ENCODE peak calls at places on chromosome 11, in five cellular contexts. I, H, F, Z and J are unnamed samples.

GRCh38 chr11:19307498-19307897 is 66.8 kb upstream of the E2F8 start:
- DNase-seq in I (no peak), F (no peak), Z (no peak), H (no peak), J (no peak)

GRCh38 chr11:8356731-8357504 is 93.2 kb upstream of the LMO1 start:
- DNase-seq in Z (no peak), I (no peak), H (no peak), F (no peak), J (no peak)

GRCh38 chr11:78708388-78708787 is 133.7 kb upstream of the NARS2 start:
- DNase-seq in Z (no peak), F (no peak), I (no peak), H (no peak), J (no peak)

GRCh38 chr11:131664811-131665210 is 294.4 kb downstream of the NTM start:
- DNase-seq in H (no peak), F (no peak), I (no peak), Z (no peak), J (no peak)

GRCh38 chr11:24754406-24754805 is 257.6 kb downstream of the LUZP2 start:
- DNase-seq in I (no peak), F (no peak), H (no peak), Z (no peak), J (no peak)

GRCh38 chr11:2574553-2575535 is 125.0 kb downstream of the KCNQ1OT1 start:
- DNase-seq in H (no peak), F (peak; percentile 9), I (no peak), Z (no peak), J (no peak)

GRCh38 chr11:61567286-61568061 is 13.4 kb downstream of the SYT7 start:
- DNase-seq in H (peak; percentile 95), Z (peak; percentile 77), I (peak; percentile 92), F (peak; percentile 90), J (no peak)

GRCh38 chr11:69319255-69320106 is 25.5 kb downstream of the MYEOV start:
- DNase-seq in H (no peak), F (no peak), Z (no peak), I (no peak), J (no peak)

GRCh38 chr11:44766112-44766971 is 39.6 kb downstream of the TSPAN18 start:
- DNase-seq in I (no peak), Z (no peak), F (no peak), H (no peak), J (no peak)

GRCh38 chr11:134071766-134072403 is 3.0 kb downstream of the JAM3 start:
- DNase-seq in Z (no peak), F (no peak), H (no peak), I (no peak), J (no peak)

GRCh38 chr11:73396251-73396930 is 20.2 kb downstream of the RELT start:
- DNase-seq in F (no peak), H (no peak), I (no peak), Z (no peak), J (no peak)

GRCh38 chr11:35525501-35526175 is at the start of gene PAMR1:
- DNase-seq in F (peak; percentile 72), Z (no peak), I (no peak), H (no peak), J (no peak)

GRCh38 chr11:8168485-8169257 is at the start of gene RIC3:
- DNase-seq in F (peak; percentile 61), I (no peak), H (no peak), Z (no peak), J (no peak)

GRCh38 chr11:17351510-17352176 is at the start of gene NCR3LG1:
- DNase-seq in Z (peak; percentile 46), F (peak; percentile 59), I (peak; percentile 38), H (peak; percentile 77), J (no peak)

DNA sequence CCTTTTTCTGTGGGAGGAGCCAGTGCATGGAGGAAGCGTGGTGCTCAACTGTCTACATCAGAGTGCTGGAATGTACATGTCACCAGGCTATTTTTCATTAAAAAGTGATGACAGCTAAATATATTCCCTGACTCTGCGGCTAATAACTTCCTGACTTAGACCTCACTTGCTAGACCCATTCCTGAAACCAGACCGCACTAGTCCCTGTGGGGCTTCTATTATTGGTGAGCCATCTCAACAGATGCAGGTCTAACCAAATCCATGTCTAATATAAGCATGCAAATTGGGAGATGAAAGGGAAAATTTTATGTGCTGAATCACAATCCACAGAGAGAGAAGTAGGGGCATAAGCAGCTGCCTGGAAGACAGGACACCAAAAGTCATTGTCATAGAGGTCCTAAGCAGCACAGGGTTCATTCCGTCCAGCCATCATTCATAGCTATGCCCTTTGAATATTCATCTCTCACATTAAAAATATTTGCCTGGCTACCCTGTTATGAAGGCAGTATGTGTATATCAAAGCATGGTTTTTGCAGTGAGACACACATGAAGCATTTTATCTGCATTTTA is 110.9 kb upstream of the BLID start:
- DNase-seq in I (no peak), F (no peak), H (no peak), Z (no peak), J (no peak)
- TF ChIP-seq ESRRA in I (no peak), F (no peak), H (no peak), Z (no peak), J (no peak)

GRCh38 chr11:66593303-66593635 is 284 bp downstream of the CCS start:
- DNase-seq in F (no peak), I (no peak), H (no peak), Z (no peak), J (no peak)

GRCh38 chr11:66593650-66594049 is 665 bp downstream of the CCS start:
- DNase-seq in Z (no peak), F (no peak), H (no peak), I (no peak), J (no peak)

GRCh38 chr11:66598993-66599392 is 6.0 kb downstream of the CCS start:
- DNase-seq in Z (no peak), I (no peak), H (no peak), F (no peak), J (no peak)

GRCh38 chr11:66592457-66593302 is at the start of the genes CCDC87 and CCS:
- DNase-seq in H (peak; percentile 100), I (peak; percentile 100), F (peak; percentile 97), Z (peak; percentile 93), J (peak; percentile 84)

DNA sequence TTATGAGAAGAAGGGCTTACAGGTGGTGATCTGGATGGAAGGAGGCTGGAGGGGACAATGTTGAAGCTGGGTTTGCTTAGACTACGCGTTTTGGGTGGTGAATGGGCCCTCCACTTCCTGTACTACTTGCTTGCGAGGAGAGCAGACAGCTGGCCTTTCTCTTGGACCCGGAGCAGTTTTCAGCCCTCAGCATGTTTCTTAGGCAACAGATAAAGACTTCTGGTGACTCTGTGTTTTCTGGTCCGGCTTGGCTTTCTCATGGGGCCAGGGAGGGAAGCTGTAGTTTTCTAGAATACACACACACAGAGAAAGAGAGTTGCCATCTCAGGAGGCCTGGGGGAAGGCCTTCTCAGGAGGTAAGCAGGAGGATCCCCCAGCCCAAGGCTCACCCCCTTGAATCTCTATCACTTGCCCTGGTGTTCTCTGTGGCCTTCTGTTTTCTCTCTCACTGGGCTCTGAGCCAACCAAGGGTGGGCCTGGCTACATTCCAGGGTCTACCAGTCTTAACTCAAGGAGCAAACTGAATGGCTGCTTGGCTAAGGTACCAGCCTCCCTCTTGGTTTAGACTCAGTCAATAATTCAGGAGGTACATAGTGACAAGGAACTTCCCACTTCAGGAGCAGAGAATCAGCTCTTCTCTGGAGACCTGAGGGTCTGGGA is 2.4 kb downstream of the CCS start:
- DNase-seq in H (peak; percentile 35), Z (no peak), I (no peak), F (no peak), J (peak; percentile 37)
- TF ChIP-seq ESRRA in H (no peak), Z (no peak), I (no peak), F (no peak), J (no peak)

GRCh38 chr11:9861860-9862725 is 198.2 kb downstream of the SWAP70 start:
- DNase-seq in I (peak; percentile 58), Z (peak; percentile 64), F (peak; percentile 60), H (peak; percentile 71), J (peak; percentile 31)
- TF ChIP-seq ESRRA in I (no peak), Z (no peak), F (no peak), H (peak; percentile 35), J (no peak)

DNA sequence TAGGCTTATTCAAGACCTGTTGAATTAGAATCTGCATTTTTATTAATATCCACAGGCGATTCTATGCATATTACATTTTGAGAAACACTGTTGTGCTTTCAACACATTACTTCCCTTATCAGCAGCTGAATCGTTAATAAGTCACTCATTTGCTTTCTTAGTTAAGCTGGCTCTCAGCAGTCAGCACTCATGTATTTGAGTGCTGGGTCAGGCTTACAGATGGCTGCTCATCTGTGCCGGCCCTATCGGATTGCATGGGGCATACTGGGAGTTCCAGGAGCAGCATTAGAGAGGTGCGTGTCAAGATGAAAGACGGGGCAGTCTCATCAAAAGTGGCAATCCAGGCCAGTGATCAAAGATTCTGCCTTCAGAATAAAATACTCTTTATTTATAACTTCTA is 10.8 kb upstream of the OR51L1 start:
- DNase-seq in F (no peak), I (no peak), Z (no peak), H (no peak), J (no peak)
- TF ChIP-seq ESRRA in F (no peak), I (no peak), Z (no peak), H (no peak), J (no peak)

DNA sequence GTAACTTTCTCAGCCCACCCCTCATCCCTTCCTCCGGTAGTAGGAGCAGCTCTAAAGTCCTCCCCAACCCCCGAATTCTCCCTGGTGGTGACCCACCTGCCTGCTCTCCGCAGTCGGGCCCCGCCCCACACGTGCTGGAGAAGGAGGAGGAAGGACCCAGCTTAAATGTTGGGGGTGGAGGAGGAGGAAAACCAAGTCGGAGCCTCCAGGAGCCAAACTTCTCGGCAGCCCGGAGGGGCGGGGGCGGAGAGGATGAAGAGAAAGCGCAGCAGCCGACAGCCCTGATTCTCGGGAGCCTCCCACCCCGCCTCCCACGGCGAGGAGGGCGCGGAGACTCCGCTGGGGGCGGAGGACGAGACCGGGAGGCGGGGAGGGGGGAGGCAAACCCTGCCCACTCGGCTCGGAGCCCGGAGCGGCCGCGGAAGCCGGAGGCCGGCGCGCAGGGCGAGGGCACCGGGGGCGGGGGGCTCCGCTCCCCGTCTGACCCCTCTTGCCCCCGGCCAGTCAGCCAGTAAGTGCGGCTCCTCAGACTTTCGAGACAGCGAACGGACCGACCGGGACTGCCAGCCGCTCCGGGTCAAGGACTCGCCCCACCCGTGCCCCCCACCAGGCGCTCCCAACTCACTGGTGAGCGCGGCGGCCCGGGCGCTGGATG is at the start of gene TPBGL:
- DNase-seq in H (peak; percentile 69), F (peak; percentile 65), I (no peak), Z (no peak), J (no peak)
- TF ChIP-seq ESRRA in H (no peak), F (no peak), I (no peak), Z (no peak), J (no peak)

DNA sequence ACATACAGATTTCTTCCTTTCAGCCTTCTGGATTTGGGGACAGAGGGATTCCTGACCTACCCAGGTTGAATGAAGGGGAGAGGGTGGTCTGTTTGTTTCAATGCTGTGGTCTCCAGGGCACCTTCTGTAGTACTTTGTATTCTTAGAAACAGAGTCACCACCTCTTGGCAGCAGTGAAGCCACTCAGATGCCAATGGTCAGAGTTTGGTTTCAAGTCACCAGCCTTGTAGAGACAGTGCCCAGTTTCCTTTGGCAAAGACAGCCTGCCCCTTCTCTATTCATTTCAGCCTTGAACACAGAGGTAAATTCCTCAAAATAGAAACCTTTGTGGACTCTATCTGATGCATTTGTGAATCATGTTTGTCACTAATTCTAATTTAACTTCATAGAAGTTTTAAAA is 111.7 kb upstream of the RASSF10 start:
- DNase-seq in H (no peak), Z (no peak), F (no peak), I (no peak), J (no peak)
- TF ChIP-seq ESRRA in H (no peak), Z (no peak), F (no peak), I (no peak), J (no peak)